ENCODE peak calls at places on chromosomes 6 and 20, in five cellular contexts. One of them, this sample, is unnamed.

GRCh38 chr6:43119456-43119855 is 43.3 kb downstream of the PTK7 start:
- DNase-seq in mammary epithelial cell: no peak
- DNase-seq in OCI-LY7: no peak
- DNase-seq in CD4-positive, alpha-beta T cell: no peak
- DNase-seq in hepatocyte: no peak
- DNase-seq in this sample: no peak

GRCh38 chr20:36071848-36072247 is 82.7 kb upstream of the EPB41L1 start:
- DNase-seq in CD4-positive, alpha-beta T cell: no peak
- DNase-seq in mammary epithelial cell: no peak
- DNase-seq in hepatocyte: no peak
- DNase-seq in OCI-LY7: no peak
- DNase-seq in this sample: no peak

GRCh38 chr6:62283828-62284411 is 2.1 kb downstream of the KHDRBS2 start:
- DNase-seq in OCI-LY7: peak
- DNase-seq in hepatocyte: peak
- DNase-seq in CD4-positive, alpha-beta T cell: no peak
- DNase-seq in mammary epithelial cell: no peak
- DNase-seq in this sample: no peak

GRCh38 chr6:5492356-5492755 is 231.0 kb downstream of the FARS2 start:
- DNase-seq in OCI-LY7: no peak
- DNase-seq in CD4-positive, alpha-beta T cell: no peak
- DNase-seq in mammary epithelial cell: no peak
- DNase-seq in hepatocyte: no peak
- DNase-seq in this sample: no peak

GRCh38 chr6:15987569-15987968 is 141.3 kb upstream of the MYLIP start:
- DNase-seq in mammary epithelial cell: no peak
- DNase-seq in CD4-positive, alpha-beta T cell: no peak
- DNase-seq in OCI-LY7: no peak
- DNase-seq in hepatocyte: peak
- DNase-seq in this sample: no peak

GRCh38 chr6:28542440-28543293 is 17.0 kb downstream of the GPX5 start:
- DNase-seq in CD4-positive, alpha-beta T cell: peak
- DNase-seq in OCI-LY7: peak
- DNase-seq in hepatocyte: peak
- DNase-seq in mammary epithelial cell: peak
- DNase-seq in this sample: peak

GRCh38 chr6:136860043-136860442 is 37.7 kb downstream of the PEX7 start:
- DNase-seq in OCI-LY7: no peak
- DNase-seq in hepatocyte: no peak
- DNase-seq in CD4-positive, alpha-beta T cell: no peak
- DNase-seq in mammary epithelial cell: peak
- DNase-seq in this sample: no peak

GRCh38 chr6:32189082-32189741 is 790 bp downstream of the PBX2 start:
- DNase-seq in hepatocyte: no peak
- DNase-seq in mammary epithelial cell: no peak
- DNase-seq in CD4-positive, alpha-beta T cell: no peak
- DNase-seq in OCI-LY7: no peak
- DNase-seq in this sample: no peak

GRCh38 chr20:34528921-34529297 is 12.7 kb downstream of the DYNLRB1 start:
- DNase-seq in mammary epithelial cell: no peak
- DNase-seq in OCI-LY7: no peak
- DNase-seq in hepatocyte: no peak
- DNase-seq in CD4-positive, alpha-beta T cell: no peak
- DNase-seq in this sample: no peak

GRCh38 chr20:42957014-42957694 is 232.6 kb downstream of the PTPRT start:
- DNase-seq in CD4-positive, alpha-beta T cell: no peak
- DNase-seq in mammary epithelial cell: no peak
- DNase-seq in hepatocyte: no peak
- DNase-seq in OCI-LY7: no peak
- DNase-seq in this sample: no peak

GRCh38 chr6:16657768-16658167 is 103.5 kb downstream of the ATXN1 start:
- DNase-seq in OCI-LY7: no peak
- DNase-seq in CD4-positive, alpha-beta T cell: no peak
- DNase-seq in mammary epithelial cell: no peak
- DNase-seq in hepatocyte: no peak
- DNase-seq in this sample: no peak

GRCh38 chr6:129889580-129889979 is 28.5 kb upstream of the TMEM244 start:
- DNase-seq in OCI-LY7: no peak
- DNase-seq in CD4-positive, alpha-beta T cell: no peak
- DNase-seq in hepatocyte: no peak
- DNase-seq in mammary epithelial cell: peak
- DNase-seq in this sample: no peak